ENCODE peak calls at places on chromosomes 7 and 10, in eight cellular contexts. X is mucosa of descending colon, L is right atrium auricular region, N is cardiac fibroblast, M is IMR-90, U is upper lobe of right lung, T is GM23338, A is D721Med. B is an unnamed sample.

GRCh38 chr10:18501198-18501597 is 150.2 kb downstream of the NSUN6 start:
- DNase-seq in M (peak), A (no peak), L (no peak), N (peak), X (no peak), U (no peak), T (no peak), B (no peak)

GRCh38 chr10:58734116-58734515 is 221.4 kb downstream of the BICC1 start:
- DNase-seq in N (no peak), X (no peak), M (peak), T (peak), A (no peak), U (no peak), L (no peak), B (no peak)

GRCh38 chr7:33757563-33758165 is 147.7 kb upstream of the BMPER start:
- DNase-seq in N (peak), L (no peak), U (no peak), T (peak), A (no peak), M (peak), X (no peak), B (peak)

GRCh38 chr7:24318326-24318725 is 34.3 kb downstream of the NPY start:
- DNase-seq in T (peak), L (no peak), N (peak), A (no peak), X (no peak), U (no peak), M (no peak), B (no peak)

GRCh38 chr7:158814637-158815036 is 14.7 kb downstream of the ESYT2 start:
- DNase-seq in X (no peak), M (no peak), U (no peak), N (peak), T (no peak), A (no peak), L (no peak), B (peak)

GRCh38 chr7:142646274-142646895 is 102.9 kb upstream of the PRSS1 start:
- DNase-seq in L (no peak), U (no peak), X (no peak), N (no peak), M (no peak), A (no peak), T (no peak), B (no peak)

GRCh38 chr7:128215281-128215680 is 25.8 kb upstream of the LEP start:
- DNase-seq in M (peak), N (peak), X (no peak), U (no peak), T (no peak), L (no peak), A (no peak), B (no peak)

GRCh38 chr7:99864041-99864440 is 12.8 kb downstream of the OR2AE1 start:
- DNase-seq in A (no peak), N (peak), M (no peak), T (peak), U (no peak), L (no peak), X (no peak), B (no peak)

GRCh38 chr10:66719483-66719882 is 206.4 kb upstream of the LRRTM3 start:
- DNase-seq in U (no peak), M (no peak), L (no peak), A (no peak), X (no peak), T (no peak), N (no peak), B (no peak)

GRCh38 chr7:76069238-76069638 is 21.3 kb downstream of the MDH2 start:
- DNase-seq in T (peak), M (peak), N (peak), U (peak), L (peak), A (no peak), X (peak), B (peak)

GRCh38 chr7:95676691-95677090 is 80.4 kb upstream of the PDK4 start:
- DNase-seq in T (no peak), N (no peak), M (no peak), A (no peak), X (no peak), L (no peak), U (no peak), B (no peak)

GRCh38 chr7:33805630-33806233 is 99.6 kb upstream of the BMPER start:
- DNase-seq in L (no peak), A (no peak), T (no peak), U (no peak), X (no peak), N (peak), M (peak), B (no peak)

GRCh38 chr7:90938371-90938770 is 325.9 kb upstream of the FZD1 start:
- DNase-seq in L (no peak), U (no peak), T (no peak), N (peak), M (peak), A (no peak), X (no peak), B (no peak)

GRCh38 chr7:31950101-31950755 is 120.0 kb downstream of the PDE1C start:
- DNase-seq in X (no peak), U (no peak), L (no peak), A (no peak), T (no peak), N (peak), M (peak), B (no peak)

GRCh38 chr7:137146552-137146961 is 197.0 kb downstream of the PTN start:
- DNase-seq in N (peak), X (no peak), U (no peak), T (no peak), L (no peak), M (peak), A (no peak), B (no peak)

GRCh38 chr10:61882621-61883375 is 18.7 kb upstream of the ARID5B start:
- DNase-seq in M (peak), X (no peak), U (no peak), N (peak), A (no peak), L (no peak), T (no peak), B (peak)

GRCh38 chr10:90856261-90856660 is 1.6 kb downstream of the HTR7 start:
- DNase-seq in M (no peak), A (no peak), U (no peak), L (no peak), N (peak), X (no peak), T (peak), B (no peak)

GRCh38 chr7:112207106-112207592 is 654 bp downstream of the ZNF277 start:
- DNase-seq in L (no peak), N (peak), X (no peak), M (no peak), U (no peak), T (no peak), A (no peak), B (peak)

GRCh38 chr7:112204776-112205347 is 1.3 kb downstream of the DOCK4 start:
- DNase-seq in M (no peak), N (peak), X (no peak), T (no peak), A (no peak), U (no peak), L (no peak), B (peak)

GRCh38 chr7:112206238-112207105 is at the start of the genes DOCK4 and ZNF277:
- DNase-seq in X (peak), U (peak), L (peak), T (peak), N (peak), M (peak), A (peak), B (peak)

GRCh38 chr7:112204072-112204775 is 2.0 kb downstream of the DOCK4 start:
- DNase-seq in U (no peak), X (no peak), L (no peak), A (no peak), M (no peak), T (peak), N (peak), B (peak)

GRCh38 chr7:112205348-112206237 is 606 bp downstream of the DOCK4 start:
- DNase-seq in M (peak), U (peak), A (peak), X (peak), T (peak), L (no peak), N (peak), B (peak)
- TF ChIP-seq CTCF in M (peak), U (no peak), A (no peak), X (no peak), T (no peak), L (no peak), N (no peak), B (no peak)

GRCh38 chr7:2521952-2522591 is 2.5 kb downstream of the LFNG start:
- DNase-seq in M (no peak), U (no peak), T (no peak), A (no peak), N (peak), X (peak), L (no peak), B (peak)
- TF ChIP-seq CTCF in M (no peak), U (no peak), T (no peak), A (no peak), N (no peak), X (no peak), L (no peak), B (no peak)

GRCh38 chr10:34522542-34522941 is 292.6 kb downstream of the PARD3 start:
- DNase-seq in A (no peak), X (no peak), U (no peak), N (peak), L (no peak), M (peak), T (peak), B (no peak)
- TF ChIP-seq CTCF in A (peak), X (peak), U (peak), N (peak), L (no peak), M (peak), T (peak), B (peak)

DNA sequence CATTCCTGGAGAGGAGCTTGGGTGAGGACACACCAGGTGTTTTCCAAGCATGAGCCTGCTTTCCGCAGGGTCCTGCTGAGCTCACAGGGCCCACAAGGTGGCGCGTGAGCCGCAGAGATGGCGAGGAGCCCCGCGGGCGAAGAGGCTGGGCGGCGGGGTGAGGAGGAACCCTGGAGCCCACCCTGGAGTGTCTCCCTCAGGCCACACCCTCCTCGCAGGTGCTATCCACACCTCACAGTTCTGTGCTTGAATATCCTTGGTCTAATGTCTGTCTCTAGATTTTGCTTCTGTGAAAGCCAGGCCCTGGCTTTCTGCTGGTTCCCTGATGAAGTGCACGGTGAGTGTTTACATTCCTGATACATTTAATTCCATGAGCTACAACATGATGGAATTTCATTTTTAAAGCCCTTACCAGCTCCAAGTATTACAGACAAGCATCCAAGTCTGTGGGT is 433.6 kb downstream of the ACTR3B start:
- DNase-seq in A (peak), L (no peak), M (no peak), T (peak), N (peak), U (peak), X (peak), B (peak)
- TF ChIP-seq CTCF in A (peak), L (peak), M (no peak), T (peak), N (peak), U (peak), X (no peak), B (peak)

DNA sequence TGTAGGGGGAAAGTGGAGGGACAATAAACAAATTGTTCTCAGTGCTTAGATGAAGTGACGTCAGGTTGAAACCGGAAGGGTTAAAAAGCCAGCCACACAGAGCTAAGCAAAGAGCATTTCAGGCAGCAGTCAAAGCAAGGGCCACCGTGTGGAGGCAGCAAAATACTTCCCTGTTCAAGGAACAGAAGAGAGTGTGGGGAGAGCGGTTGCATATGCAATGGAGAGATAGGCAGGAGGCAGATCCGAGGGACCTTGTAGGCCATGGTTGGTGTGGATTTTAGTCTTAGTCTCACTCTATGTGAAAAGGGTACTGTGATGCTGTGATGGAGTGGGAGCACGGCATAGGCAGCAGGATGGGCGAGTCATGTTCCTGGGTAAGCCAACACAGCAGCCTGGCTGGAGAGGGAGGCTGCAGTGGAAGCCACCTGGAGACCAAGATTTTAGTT is 3.8 kb upstream of the STN1 start:
- DNase-seq in N (peak), M (peak), A (no peak), L (no peak), T (peak), X (peak), U (no peak), B (peak)
- TF ChIP-seq CTCF in N (no peak), M (no peak), A (peak), L (no peak), T (peak), X (no peak), U (no peak), B (no peak)

B was measured in activated CD8-positive, alpha-beta T cell treated with anti-CD3 and anti-CD28 coated beads for 36 hours.